ENCODE peak calls at places on chromosomes 11 and 22, in ten cellular contexts. M is HepG2, X is WTC11, T is A549, F is NB4, E is SK-N-SH, J is endothelial cell of umbilical vein, N is K562, U is H1, I is GM12878. K is an unnamed sample.

GRCh38 chr22:36107436-36107835 is 53.1 kb downstream of the APOL3 start:
- DNase-seq in I (no peak), J (no peak), E (no peak), T (no peak), F (no peak), U (no peak), M (no peak), X (no peak), N (no peak), K (no peak)

GRCh38 chr11:61011239-61011870 is 39.9 kb downstream of the CD6 start:
- DNase-seq in U (no peak), F (no peak), M (no peak), N (no peak), I (no peak), J (no peak), T (no peak), X (no peak), E (peak), K (no peak)

GRCh38 chr11:7690648-7691047 is 15.6 kb downstream of the OVCH2 start:
- DNase-seq in E (no peak), U (no peak), F (no peak), N (no peak), M (no peak), I (no peak), T (no peak), X (no peak), J (no peak), K (no peak)

GRCh38 chr11:21511835-21512440 is 680.9 kb upstream of the ANO5 start:
- DNase-seq in J (no peak), E (peak), X (peak), M (peak), I (no peak), T (peak), N (peak), F (peak), U (peak), K (peak)

GRCh38 chr22:44448271-44448780 is 49.7 kb downstream of the RTL6 start:
- DNase-seq in U (no peak), N (no peak), X (no peak), F (no peak), M (no peak), T (peak), I (no peak), J (no peak), E (peak), K (no peak)

GRCh38 chr11:93741882-93742226 is 382 bp downstream of the C11orf54 start:
- DNase-seq in N (peak), X (no peak), J (no peak), U (no peak), I (no peak), E (no peak), M (peak), F (no peak), T (peak), K (no peak)

GRCh38 chr11:122007611-122008071 is 108.4 kb downstream of the BLID start:
- DNase-seq in M (no peak), E (no peak), N (no peak), F (no peak), I (no peak), J (no peak), T (no peak), U (no peak), X (no peak), K (no peak)

GRCh38 chr22:20805972-20806471 is 32.1 kb downstream of the SERPIND1 start:
- DNase-seq in T (no peak), J (no peak), N (peak), M (no peak), F (no peak), E (no peak), I (no peak), U (no peak), X (no peak), K (no peak)

GRCh38 chr11:126817096-126817495 is 183.5 kb downstream of the KIRREL3 start:
- DNase-seq in N (no peak), U (no peak), T (peak), I (no peak), J (peak), E (no peak), F (no peak), X (no peak), M (no peak), K (no peak)

GRCh38 chr11:132653237-132653636 is 879.1 kb downstream of the OPCML start:
- DNase-seq in M (no peak), E (no peak), T (no peak), X (no peak), N (no peak), I (no peak), J (no peak), U (no peak), F (no peak), K (no peak)

GRCh38 chr11:26286472-26287066 is 45.4 kb upstream of the ANO3 start:
- DNase-seq in M (peak), U (no peak), F (peak), J (peak), N (peak), X (peak), T (peak), E (peak), I (no peak), K (no peak)

GRCh38 chr11:64834723-64835615 is 9.5 kb downstream of the CDC42BPG start:
- DNase-seq in M (no peak), E (no peak), N (no peak), X (no peak), U (no peak), I (no peak), J (no peak), F (no peak), T (peak), K (no peak)

GRCh38 chr11:619625-620050 is 3.9 kb upstream of the IRF7 start:
- DNase-seq in T (no peak), U (no peak), E (no peak), J (no peak), M (no peak), X (no peak), N (no peak), F (no peak), I (no peak), K (no peak)

GRCh38 chr11:84430661-84431060 is 1144.5 kb upstream of the CCDC90B start:
- DNase-seq in J (no peak), U (no peak), N (no peak), T (peak), F (no peak), X (no peak), M (no peak), I (no peak), E (no peak), K (no peak)

GRCh38 chr11:125223901-125224331 is 59.4 kb downstream of the PKNOX2 start:
- DNase-seq in F (no peak), X (no peak), M (no peak), N (no peak), T (no peak), J (no peak), U (no peak), E (no peak), I (no peak), K (no peak)

GRCh38 chr11:69216609-69217008 is 60.9 kb downstream of the SMIM38 start:
- DNase-seq in I (no peak), J (no peak), X (peak), F (no peak), N (no peak), U (peak), T (no peak), M (no peak), E (no peak), K (no peak)

GRCh38 chr11:106988151-106988806 is 30.0 kb downstream of the GUCY1A2 start:
- DNase-seq in N (no peak), I (no peak), T (no peak), E (no peak), X (no peak), F (peak), J (no peak), U (no peak), M (no peak), K (no peak)

GRCh38 chr11:88692306-88692705 is 354.8 kb upstream of the CTSC start:
- DNase-seq in I (no peak), U (no peak), T (no peak), J (no peak), X (no peak), E (no peak), F (no peak), M (no peak), N (no peak), K (no peak)

GRCh38 chr22:47369431-47370015 is 607.1 kb downstream of the TBC1D22A start:
- DNase-seq in F (no peak), N (no peak), I (no peak), U (no peak), E (no peak), J (no peak), M (no peak), X (no peak), T (no peak), K (no peak)

GRCh38 chr22:24185501-24186351 is 4.4 kb downstream of the SUSD2 start:
- DNase-seq in N (no peak), I (no peak), X (no peak), J (no peak), M (no peak), T (no peak), U (no peak), E (peak), F (no peak), K (no peak)
- TF ChIP-seq MAX in N (no peak), I (no peak), X (no peak), J (no peak), M (no peak), T (no peak), U (no peak), E (no peak), F (no peak), K (no peak)

DNA sequence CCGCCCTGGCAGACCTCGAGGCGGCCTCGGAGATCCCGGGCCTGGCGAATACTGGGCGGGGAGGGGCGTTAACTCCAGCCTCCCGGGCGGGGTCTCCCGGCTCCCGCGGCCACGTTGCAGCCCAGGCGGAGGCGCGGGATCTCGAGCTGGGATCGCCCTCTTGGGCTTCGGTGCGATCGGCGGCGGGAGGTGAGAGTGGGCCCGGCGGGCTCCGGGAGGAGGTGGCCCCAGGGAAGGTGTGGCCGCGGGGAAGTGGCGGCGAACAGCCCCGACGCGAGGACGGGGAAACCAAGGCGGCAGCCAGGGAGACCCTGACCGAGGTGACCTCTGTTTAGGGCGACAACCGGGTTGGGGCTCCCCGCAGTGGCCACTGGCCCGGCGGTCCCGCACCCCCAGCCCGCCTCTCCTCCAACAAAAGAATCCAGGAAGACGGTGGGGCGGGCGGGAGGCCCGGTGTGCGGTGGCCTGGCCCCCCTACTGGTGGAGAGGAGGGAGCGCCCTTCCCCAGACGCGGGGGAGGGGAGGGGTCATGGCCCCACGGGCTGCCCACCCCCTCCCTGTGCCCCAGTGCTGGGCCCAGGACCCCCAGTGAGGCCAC is at the start of gene PHETA2:
- DNase-seq in E (peak), N (no peak), I (no peak), J (peak), F (no peak), T (no peak), U (peak), M (no peak), X (peak), K (no peak)
- TF ChIP-seq MAX in E (no peak), N (no peak), I (no peak), J (no peak), F (no peak), T (no peak), U (peak), M (no peak), X (peak), K (no peak)

GRCh38 chr11:71089571-71089970 is 162.8 kb downstream of the SHANK2 start:
- DNase-seq in T (no peak), E (no peak), X (no peak), I (no peak), F (no peak), M (no peak), N (no peak), U (no peak), J (no peak), K (no peak)

GRCh38 chr11:71083105-71083504 is 169.3 kb downstream of the SHANK2 start:
- DNase-seq in X (no peak), J (no peak), M (no peak), T (no peak), U (no peak), E (no peak), N (no peak), I (no peak), F (no peak), K (no peak)

GRCh38 chr11:71084306-71085012 is 167.9 kb downstream of the SHANK2 start:
- DNase-seq in I (no peak), F (no peak), X (no peak), J (no peak), T (no peak), E (no peak), N (no peak), M (no peak), U (no peak), K (no peak)

GRCh38 chr11:71082454-71082853 is 169.9 kb downstream of the SHANK2 start:
- DNase-seq in J (no peak), I (no peak), N (no peak), E (no peak), U (no peak), T (no peak), M (no peak), F (no peak), X (no peak), K (no peak)

GRCh38 chr11:71086687-71087258 is 165.6 kb downstream of the SHANK2 start:
- DNase-seq in X (peak), I (no peak), J (no peak), U (peak), N (peak), F (peak), T (peak), E (peak), M (peak), K (no peak)
- TF ChIP-seq MAX in X (no peak), I (no peak), J (no peak), U (no peak), N (no peak), F (no peak), T (no peak), E (no peak), M (no peak), K (no peak)

DNA sequence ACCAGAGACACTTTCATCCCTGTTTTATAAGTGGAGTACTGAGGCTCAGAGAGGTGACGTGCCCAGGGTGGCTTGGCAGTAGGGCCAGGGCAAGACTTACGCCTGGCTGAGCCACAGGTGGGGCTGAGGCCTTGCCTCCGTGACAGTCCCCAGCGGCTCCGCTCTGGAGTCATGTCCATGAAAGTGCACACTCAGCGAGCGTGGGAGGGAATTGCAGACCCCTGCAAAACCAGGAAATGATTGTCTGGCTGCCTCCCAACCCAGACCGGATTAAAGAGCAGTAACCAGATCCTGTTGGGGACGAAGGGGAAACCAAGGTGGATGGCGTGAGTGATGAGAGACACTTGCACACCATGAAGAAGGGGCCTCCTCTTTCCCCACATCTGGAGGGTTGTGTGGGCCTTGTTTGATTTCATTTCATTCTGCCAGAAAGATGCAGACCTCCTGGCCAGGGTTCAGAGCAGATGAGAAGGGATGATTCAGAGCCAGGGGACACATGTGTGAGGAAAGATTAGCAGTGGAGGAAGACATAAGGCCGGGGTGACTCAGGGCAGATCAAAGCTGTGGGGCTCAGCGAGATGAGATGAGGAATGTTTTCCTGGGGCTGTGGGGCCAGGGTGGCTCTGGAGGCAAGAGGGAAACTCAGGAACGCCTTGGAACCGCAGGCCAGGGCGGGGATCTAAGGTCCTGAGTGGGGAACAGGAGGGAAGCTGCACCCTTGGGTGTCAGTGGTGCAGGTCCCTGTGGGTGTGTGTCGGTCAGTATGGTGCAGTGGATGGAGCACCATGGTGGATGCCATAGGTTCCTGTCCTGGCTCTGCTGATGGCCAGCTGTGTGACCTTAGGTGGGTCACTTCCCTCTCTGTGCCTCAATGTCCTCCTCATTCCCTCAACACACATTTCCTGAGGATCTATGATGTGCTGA is 29.9 kb upstream of the LRRC32 start:
- DNase-seq in T (peak), E (peak), F (no peak), J (peak), I (no peak), N (peak), U (no peak), X (no peak), M (peak), K (peak)
- TF ChIP-seq MAX in T (peak), E (no peak), F (no peak), J (no peak), I (no peak), N (peak), U (no peak), X (no peak), M (no peak), K (peak)